ENCODE peak calls at places on chromosomes 5 and 9, in five cellular contexts. F, E, D, C and G are unnamed samples.

GRCh38 chr9:114272739-114273431 is 50.0 kb upstream of the ORM1 start:
- DNase-seq in F (no peak), D (peak), C (peak), E (no peak), G (no peak)

GRCh38 chr9:114855488-114855887 is 49.6 kb upstream of the TNFSF15 start:
- DNase-seq in C (no peak), D (no peak), E (no peak), F (no peak), G (no peak)

GRCh38 chr5:168114444-168115017 is 176.9 kb upstream of the WWC1 start:
- DNase-seq in F (peak), C (peak), E (peak), D (peak), G (peak)

GRCh38 chr5:96344678-96345612 is 88.1 kb downstream of the PCSK1 start:
- DNase-seq in C (peak), E (peak), D (no peak), F (peak), G (peak)

GRCh38 chr5:602466-603035 is 9.6 kb upstream of the CEP72 start:
- DNase-seq in D (no peak), F (no peak), C (no peak), E (no peak), G (no peak)

GRCh38 chr9:123326030-123326586 is 29.9 kb upstream of the CRB2 start:
- DNase-seq in E (no peak), D (no peak), F (no peak), C (no peak), G (no peak)

GRCh38 chr9:124218438-124219289 is 39.1 kb upstream of the NEK6 start:
- DNase-seq in E (peak), C (no peak), D (peak), F (peak), G (peak)

GRCh38 chr9:105114318-105114717 is 130.1 kb upstream of the SLC44A1 start:
- DNase-seq in E (no peak), D (no peak), C (no peak), F (no peak), G (no peak)

GRCh38 chr5:36442352-36442751 is 140.7 kb upstream of the RANBP3L start:
- DNase-seq in D (no peak), F (no peak), C (no peak), E (no peak), G (no peak)

GRCh38 chr5:92332039-92332438 is 948.9 kb upstream of the ARRDC3 start:
- DNase-seq in D (no peak), C (no peak), E (peak), F (no peak), G (no peak)

GRCh38 chr9:73154271-73154670 is 2.6 kb downstream of the ANXA1 start:
- DNase-seq in E (no peak), C (no peak), D (no peak), F (no peak), G (no peak)

GRCh38 chr5:172943906-172944305 is 15.3 kb upstream of the RPL26L1 start:
- DNase-seq in E (no peak), C (no peak), F (no peak), D (no peak), G (no peak)

GRCh38 chr5:180389252-180390101 is 36.3 kb upstream of the GFPT2 start:
- DNase-seq in F (no peak), C (no peak), E (peak), D (no peak), G (no peak)

GRCh38 chr5:171272996-171273970 is 35.8 kb upstream of the TLX3 start:
- DNase-seq in D (no peak), E (peak), F (no peak), C (peak), G (peak)

GRCh38 chr9:134396825-134397224 is 70.6 kb downstream of the RXRA start:
- DNase-seq in E (no peak), F (peak), C (no peak), D (no peak), G (peak)

GRCh38 chr5:32339878-32340277 is 27.1 kb upstream of the MTMR12 start:
- DNase-seq in D (no peak), E (no peak), F (no peak), C (no peak), G (no peak)

GRCh38 chr9:117783828-117784227 is 79.6 kb downstream of the TLR4 start:
- DNase-seq in E (no peak), D (peak), C (no peak), F (no peak), G (no peak)

GRCh38 chr5:123035320-123035949 is 1.1 kb downstream of the PPIC start:
- DNase-seq in F (no peak), E (peak), C (peak), D (peak), G (peak)

GRCh38 chr5:159884917-159885620 is 31.2 kb upstream of the ADRA1B start:
- DNase-seq in D (no peak), F (no peak), E (no peak), C (no peak), G (no peak)

GRCh38 chr5:113070901-113071300 is 94.3 kb downstream of the DCP2 start:
- DNase-seq in F (no peak), D (no peak), C (no peak), E (no peak), G (no peak)

GRCh38 chr5:65961644-65962043 is 35.3 kb downstream of the ERBIN start:
- DNase-seq in D (no peak), F (peak), E (peak), C (no peak), G (no peak)

GRCh38 chr5:105905392-105905791 is 1765.3 kb downstream of the EFNA5 start:
- DNase-seq in C (no peak), F (no peak), D (no peak), E (no peak), G (no peak)

GRCh38 chr9:136769710-136770191 is 5.4 kb upstream of the LCN15 start:
- DNase-seq in F (no peak), C (peak), D (no peak), E (peak), G (no peak)

GRCh38 chr5:163963881-163964280 is 458.5 kb downstream of the MAT2B start:
- DNase-seq in C (no peak), E (no peak), D (no peak), F (no peak), G (no peak)

GRCh38 chr5:157530226-157530972 is 45.2 kb downstream of the ADAM19 start:
- DNase-seq in F (no peak), D (no peak), C (no peak), E (no peak), G (no peak)

GRCh38 chr5:116544542-116545241 is 29.9 kb downstream of the SEMA6A start:
- DNase-seq in D (no peak), F (no peak), C (no peak), E (no peak), G (no peak)

GRCh38 chr5:150670961-150671337 is 9.9 kb downstream of the MYOZ3 start:
- DNase-seq in D (no peak), C (no peak), E (no peak), F (no peak), G (no peak)

GRCh38 chr5:28703651-28704260 is 1665.4 kb upstream of the CDH9 start:
- DNase-seq in F (no peak), D (no peak), C (no peak), E (no peak), G (no peak)

GRCh38 chr5:87121315-87122170 is 146.1 kb upstream of the RASA1 start:
- DNase-seq in C (no peak), D (no peak), E (peak), F (peak), G (peak)

GRCh38 chr5:68432682-68433081 is 217.1 kb downstream of the PIK3R1 start:
- DNase-seq in C (no peak), F (no peak), D (no peak), E (no peak), G (no peak)

GRCh38 chr5:149170292-149170691 is 29.0 kb downstream of the ABLIM3 start:
- DNase-seq in F (no peak), E (no peak), C (peak), D (no peak), G (no peak)